ENCODE peak calls at places on chromosome 4, in seven cellular contexts. W is H9, J is neural progenitor cell, F is neuronal stem cell, A is fibroblast of lung, G is endodermal cell, S is PC-3. V is an unnamed sample.

GRCh38 chr4:15961778-15962510 is 1.0 kb downstream of the FGFBP2 start:
- DNase-seq in S (no peak), A (no peak), J (no peak), W (no peak), G (no peak), F (no peak), V (no peak)

GRCh38 chr4:138405934-138406567 is 163.9 kb upstream of the SLC7A11 start:
- DNase-seq in F (no peak), J (no peak), A (peak; percentile 68), G (no peak), W (no peak), S (peak; percentile 49), V (peak; percentile 73)

GRCh38 chr4:183905081-183905592 is at the start of gene STOX2:
- DNase-seq in A (peak; percentile 57), F (peak; percentile 78), W (peak; percentile 84), S (peak; percentile 58), G (peak; percentile 92), J (peak; percentile 92), V (peak; percentile 27)

GRCh38 chr4:105246712-105247111 is 100.0 kb downstream of the TET2 start:
- DNase-seq in A (peak; percentile 84), F (no peak), G (no peak), W (no peak), J (peak; percentile 39), S (no peak), V (peak; percentile 88)

GRCh38 chr4:177380730-177381287 is 61.4 kb downstream of the AGA start:
- DNase-seq in W (peak; percentile 93), F (no peak), J (peak; percentile 59), S (peak; percentile 43), A (no peak), G (peak; percentile 95), V (no peak)

GRCh38 chr4:15920723-15921591 is 17.6 kb downstream of the FGFBP1 start:
- DNase-seq in G (no peak), W (no peak), F (no peak), S (peak; percentile 93), A (peak; percentile 96), J (no peak), V (peak; percentile 92)

GRCh38 chr4:15774020-15774420 is 4.1 kb upstream of the CD38 start:
- DNase-seq in W (no peak), F (no peak), S (no peak), G (no peak), A (no peak), J (no peak), V (no peak)

GRCh38 chr4:75254745-75255144 is 259.5 kb downstream of the RCHY1 start:
- DNase-seq in F (no peak), G (no peak), J (no peak), S (no peak), A (no peak), W (no peak), V (no peak)

GRCh38 chr4:82753725-82754410 is 44.7 kb downstream of the SCD5 start:
- DNase-seq in A (peak; percentile 36), W (no peak), S (no peak), J (no peak), G (peak; percentile 43), F (no peak), V (peak; percentile 58)

GRCh38 chr4:88674989-88675388 is 22.6 kb downstream of the NAP1L5 start:
- DNase-seq in W (no peak), F (no peak), G (no peak), A (peak; percentile 26), S (no peak), J (no peak), V (no peak)

GRCh38 chr4:3768842-3769641 is 2.9 kb downstream of the ADRA2C start:
- DNase-seq in G (no peak), F (no peak), A (no peak), J (no peak), S (no peak), W (no peak), V (no peak)

GRCh38 chr4:39495446-39496208 is 31.6 kb downstream of the UGDH start:
- DNase-seq in G (no peak), W (no peak), S (peak; percentile 87), J (no peak), F (no peak), A (no peak), V (peak; percentile 15)

GRCh38 chr4:146029939-146030710 is 91.5 kb upstream of the ZNF827 start:
- DNase-seq in F (no peak), J (no peak), A (peak; percentile 8), S (peak; percentile 31), W (peak; percentile 37), G (no peak), V (peak; percentile 3)

GRCh38 chr4:173360587-173361221 is 10.1 kb upstream of the SAP30 start:
- DNase-seq in A (peak; percentile 34), W (no peak), F (no peak), S (peak; percentile 33), J (peak; percentile 17), G (no peak), V (peak; percentile 39)

GRCh38 chr4:182904271-182904761 is 12.9 kb downstream of the DCTD start:
- DNase-seq in A (no peak), F (no peak), W (no peak), G (peak; percentile 53), S (no peak), J (no peak), V (no peak)

GRCh38 chr4:153204247-153205027 is at the start of gene TRIM2:
- DNase-seq in J (peak; percentile 80), A (peak; percentile 85), W (peak; percentile 88), S (peak; percentile 70), F (no peak), G (peak; percentile 90), V (no peak)

DNA sequence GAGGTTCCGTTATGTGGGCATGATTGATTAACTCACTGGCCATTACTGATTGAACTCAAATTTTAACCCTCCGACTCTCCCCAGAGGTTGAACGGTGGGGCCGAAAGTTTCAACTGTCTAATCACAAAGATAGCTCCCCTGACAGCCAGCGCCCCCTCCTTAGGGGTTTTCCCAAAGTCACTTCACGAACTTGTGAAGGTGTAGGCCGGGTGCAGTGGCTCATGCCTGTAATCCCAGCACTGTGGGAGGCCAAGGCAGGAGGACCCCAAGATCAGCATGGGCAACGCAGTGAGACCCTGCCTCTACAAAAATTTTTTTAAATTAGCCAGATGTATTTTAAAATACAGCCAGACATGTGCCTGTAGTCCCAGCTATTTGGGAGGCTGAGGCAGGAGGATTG is 39.8 kb upstream of the RBM47 start:
- DNase-seq in J (no peak), G (no peak), F (no peak), S (no peak), W (no peak), A (no peak), V (no peak)
- H3K9ac ChIP-seq in J (no peak overlapping the region), G (no peak overlapping the region), F (no peak overlapping the region), S (no peak overlapping the region), W (no peak overlapping the region), A (no peak overlapping the region), V (no peak overlapping the region)

GRCh38 chr4:109910261-109910660 is 2.4 kb upstream of the EGF start:
- DNase-seq in W (no peak), S (no peak), G (no peak), F (no peak), A (no peak), J (no peak), V (no peak)
- H3K9ac ChIP-seq in W (no peak overlapping the region), S (no peak overlapping the region), G (no peak overlapping the region), F (no peak overlapping the region), A (no peak overlapping the region), J (no peak overlapping the region), V (no peak overlapping the region)

GRCh38 chr4:118281611-118282442 is 71.0 kb downstream of the PRSS12 start:
- DNase-seq in J (peak; percentile 43), F (no peak), W (peak; percentile 57), G (peak; percentile 71), S (no peak), A (peak; percentile 53), V (peak; percentile 64)
- H3K9ac ChIP-seq in J (no peak overlapping the region), F (no peak overlapping the region), W (no peak overlapping the region), G (no peak overlapping the region), S (no peak overlapping the region), A (peak overlapping the region; percentile 20), V (peak overlapping the region; percentile 99)

DNA sequence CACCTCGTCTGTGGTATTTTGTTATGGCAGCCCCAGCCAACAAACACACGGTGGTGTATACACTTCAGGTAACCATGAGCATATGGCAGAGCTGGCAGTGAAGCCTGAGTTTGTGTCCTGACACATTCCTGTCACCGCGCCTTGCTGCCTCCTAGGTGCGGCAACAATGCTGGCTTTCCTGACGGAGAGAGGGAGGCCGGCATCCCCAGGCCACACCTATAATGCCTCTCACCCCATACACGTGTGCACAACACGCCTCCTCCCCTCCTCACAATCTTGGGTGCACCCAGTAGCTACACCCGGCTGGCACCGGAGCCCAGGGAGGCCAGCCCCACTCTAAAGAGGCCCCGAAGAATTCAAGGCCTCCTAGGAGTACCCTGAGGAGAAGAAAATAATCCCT is 158.5 kb downstream of the NSUN7 start:
- DNase-seq in S (peak; percentile 48), G (no peak), F (no peak), A (no peak), W (peak; percentile 76), J (no peak), V (no peak)
- H3K9ac ChIP-seq in S (peak overlapping the region; percentile 60), G (no peak overlapping the region), F (peak overlapping the region; percentile 17), A (no peak overlapping the region), W (no peak overlapping the region), J (no peak overlapping the region), V (no peak overlapping the region)

V was measured in adipocyte.